ENCODE peak calls at places on chromosomes 7 and 10, in six cellular contexts. H, B, W, S, P and M are unnamed samples.

GRCh38 chr10:78738861-78739260 is 329.9 kb upstream of the ZMIZ1 start:
- DNase-seq in S (no peak), W (no peak), P (no peak), H (no peak), B (no peak), M (no peak)

GRCh38 chr10:124911124-124912051 is 30.5 kb upstream of the ZRANB1 start:
- DNase-seq in H (peak), P (no peak), S (peak), B (no peak), W (peak), M (no peak)

GRCh38 chr7:10889266-10889898 is 84.3 kb upstream of the PHF14 start:
- DNase-seq in H (peak), S (peak), B (peak), P (peak), W (no peak), M (no peak)

GRCh38 chr10:60347270-60347669 is 42.4 kb downstream of the ANK3 start:
- DNase-seq in H (no peak), P (no peak), W (no peak), S (no peak), B (no peak), M (no peak)

GRCh38 chr10:9060314-9060713 is 1005.8 kb downstream of the GATA3 start:
- DNase-seq in P (no peak), S (no peak), B (no peak), H (no peak), W (no peak), M (no peak)

GRCh38 chr10:130739016-130739756 is 572.3 kb downstream of the TCERG1L start:
- DNase-seq in B (no peak), H (no peak), W (no peak), P (no peak), S (no peak), M (no peak)

GRCh38 chr7:157347217-157347904 is 10.6 kb downstream of the DNAJB6 start:
- DNase-seq in P (no peak), H (no peak), B (no peak), W (no peak), S (peak), M (no peak)

GRCh38 chr7:24795407-24795767 is 38.1 kb upstream of the GSDME start:
- DNase-seq in S (no peak), B (no peak), H (no peak), P (no peak), W (no peak), M (no peak)

GRCh38 chr10:14801693-14802092 is 27.0 kb upstream of the FAM107B start:
- DNase-seq in H (no peak), W (no peak), S (no peak), B (no peak), P (no peak), M (no peak)

GRCh38 chr7:7820409-7820808 is 102.0 kb upstream of the RPA3 start:
- DNase-seq in S (no peak), W (no peak), B (no peak), P (no peak), H (no peak), M (no peak)

GRCh38 chr7:100396421-100396982 is 23.2 kb downstream of the PILRA start:
- DNase-seq in H (peak), P (peak), B (peak), W (no peak), S (no peak), M (no peak)

GRCh38 chr7:122803323-122803722 is 82.9 kb downstream of the CADPS2 start:
- DNase-seq in B (no peak), P (no peak), H (no peak), S (peak), W (no peak), M (no peak)

GRCh38 chr7:1431226-1431625 is 28.0 kb downstream of the MICALL2 start:
- DNase-seq in S (no peak), B (no peak), H (no peak), P (no peak), W (no peak), M (no peak)

GRCh38 chr10:23035569-23035968 is 59.8 kb upstream of the MSRB2 start:
- DNase-seq in H (no peak), S (no peak), B (no peak), W (no peak), P (no peak), M (no peak)

GRCh38 chr7:135977020-135977741 is at the start of gene MTPN:
- DNase-seq in W (peak), S (peak), B (peak), H (peak), P (peak), M (peak)

GRCh38 chr10:42638821-42639270 is 476 bp upstream of the ZNF33B start:
- DNase-seq in P (no peak), H (no peak), W (no peak), S (no peak), B (no peak), M (no peak)

GRCh38 chr10:73744690-73744994 is 470 bp downstream of the SEC24C start:
- DNase-seq in B (peak), H (peak), P (peak), W (peak), S (peak), M (no peak)

GRCh38 chr7:84901366-84901765 is 285.5 kb downstream of the SEMA3D start:
- DNase-seq in W (no peak), P (no peak), S (no peak), H (no peak), B (no peak), M (no peak)

GRCh38 chr10:118246340-118247247 is 95.5 kb downstream of the FAM204A start:
- DNase-seq in H (no peak), P (no peak), S (no peak), W (no peak), B (no peak), M (no peak)

GRCh38 chr7:74063223-74063641 is 20.4 kb upstream of the LIMK1 start:
- DNase-seq in H (no peak), W (no peak), P (no peak), B (no peak), S (no peak), M (no peak)

GRCh38 chr7:148605350-148605749 is 14.8 kb downstream of the C7orf33 start:
- DNase-seq in W (no peak), H (no peak), S (no peak), B (no peak), P (no peak), M (no peak)

GRCh38 chr10:71406878-71407277 is 10.2 kb downstream of the CDH23 start:
- DNase-seq in H (no peak), W (no peak), B (no peak), S (no peak), P (no peak), M (no peak)

GRCh38 chr7:152120210-152120609 is 94.7 kb downstream of the GALNT11 start:
- DNase-seq in S (no peak), H (no peak), W (no peak), P (no peak), B (no peak), M (no peak)

GRCh38 chr10:64465653-64466052 is 944.5 kb downstream of the REEP3 start:
- DNase-seq in P (no peak), S (no peak), W (no peak), H (no peak), B (no peak), M (no peak)

GRCh38 chr10:83190614-83191013 is 948.7 kb upstream of the GHITM start:
- DNase-seq in P (no peak), B (no peak), H (no peak), S (peak), W (no peak), M (no peak)

GRCh38 chr7:72493850-72494661 is 81.9 kb upstream of the CALN1 start:
- DNase-seq in H (peak), P (peak), B (peak), S (peak), W (no peak), M (peak)

GRCh38 chr10:110710621-110711020 is 66.5 kb downstream of the RBM20 start:
- DNase-seq in B (no peak), S (no peak), H (no peak), P (no peak), W (no peak), M (no peak)

GRCh38 chr10:127585519-127586023 is 36.5 kb downstream of the NPS start:
- DNase-seq in B (no peak), S (no peak), W (no peak), P (no peak), H (no peak), M (no peak)

GRCh38 chr7:15554081-15554480 is 7.7 kb downstream of the AGMO start:
- DNase-seq in P (no peak), S (no peak), W (no peak), B (no peak), H (no peak), M (no peak)

GRCh38 chr10:37747081-37747480 is 110.3 kb downstream of the ZNF248 start:
- DNase-seq in S (no peak), P (no peak), W (no peak), H (no peak), B (no peak), M (no peak)

GRCh38 chr10:86361134-86362128 is 5.2 kb downstream of the GRID1 start:
- DNase-seq in W (no peak), B (no peak), S (no peak), P (no peak), H (no peak), M (no peak)

GRCh38 chr10:119693262-119693957 is 32.4 kb upstream of the INPP5F start:
- DNase-seq in W (no peak), B (no peak), P (peak), S (no peak), H (no peak), M (no peak)

GRCh38 chr10:113475381-113475807 is 77.5 kb upstream of the HABP2 start:
- DNase-seq in H (no peak), S (peak), W (peak), P (no peak), B (no peak), M (no peak)

GRCh38 chr7:360454-361100 is 70.6 kb downstream of the FOXL3 start:
- DNase-seq in P (no peak), B (no peak), S (no peak), H (no peak), W (no peak), M (no peak)